ENCODE peak calls at places on chromosomes 4 and X, in seven cellular contexts. B, N, Q, F, S, K and X are unnamed samples.

GRCh38 chr4:30716158-30716557 is 4.0 kb upstream of the PCDH7 start:
- DNase-seq in N (peak), Q (no peak), S (peak), B (no peak), F (no peak), K (no peak), X (no peak)

GRCh38 chrX:1407035-1407434 is 15.1 kb upstream of the SLC25A6 start:
- DNase-seq in B (no peak), Q (no peak), F (no peak), K (no peak), N (no peak), S (no peak), X (no peak)

GRCh38 chr4:14856927-14857220 is 145.4 kb upstream of the CPEB2 start:
- DNase-seq in B (no peak), Q (no peak), S (no peak), N (no peak), K (no peak), F (no peak), X (no peak)

GRCh38 chr4:24164054-24164453 is 274.2 kb upstream of the PPARGC1A start:
- DNase-seq in K (no peak), S (no peak), B (no peak), Q (no peak), F (no peak), N (no peak), X (no peak)

GRCh38 chrX:34917146-34917545 is 25.4 kb upstream of the FAM47B start:
- DNase-seq in Q (no peak), N (no peak), B (no peak), F (no peak), S (no peak), K (no peak), X (no peak)

GRCh38 chr4:158255727-158256324 is 45.5 kb downstream of the TMEM144 start:
- DNase-seq in B (no peak), N (peak), Q (no peak), F (no peak), S (peak), K (no peak), X (no peak)

GRCh38 chrX:55135171-55135570 is 46.4 kb downstream of the PAGE2 start:
- DNase-seq in S (peak), K (peak), N (peak), B (no peak), F (peak), Q (peak), X (peak)

GRCh38 chr4:168362025-168362401 is 43.5 kb upstream of the DDX60 start:
- DNase-seq in F (no peak), K (no peak), Q (no peak), B (peak), N (no peak), S (no peak), X (no peak)

GRCh38 chrX:132615396-132616131 is 126.7 kb upstream of the MBNL3 start:
- DNase-seq in B (no peak), S (peak), F (peak), Q (no peak), N (peak), K (peak), X (no peak)

GRCh38 chrX:123083924-123084323 is 100.2 kb upstream of the GRIA3 start:
- DNase-seq in N (no peak), Q (no peak), F (no peak), B (no peak), S (no peak), K (no peak), X (no peak)

GRCh38 chr4:137359691-137360315 is 172.5 kb downstream of the PCDH18 start:
- DNase-seq in N (no peak), F (no peak), S (no peak), K (no peak), Q (no peak), B (no peak), X (no peak)

GRCh38 chrX:10189317-10190268 is 32.8 kb downstream of the CLCN4 start:
- DNase-seq in B (no peak), F (peak), N (peak), K (peak), Q (peak), S (peak), X (peak)

GRCh38 chr4:48698029-48698901 is 81.8 kb downstream of the FRYL start:
- DNase-seq in S (peak), B (no peak), Q (no peak), F (no peak), K (no peak), N (peak), X (peak)

GRCh38 chrX:48958635-48959094 is 1.3 kb upstream of the OTUD5 start:
- DNase-seq in N (peak), Q (peak), B (no peak), F (no peak), S (peak), K (peak), X (peak)

GRCh38 chr4:6263541-6264540 is 5.8 kb upstream of the WFS1 start:
- DNase-seq in B (peak), S (peak), K (peak), Q (peak), N (peak), F (peak), X (no peak)

GRCh38 chr4:53551963-53552362 is 39.3 kb downstream of the LNX1 start:
- DNase-seq in S (no peak), K (no peak), N (no peak), Q (no peak), F (no peak), B (no peak), X (no peak)

GRCh38 chrX:20116087-20116574 is 576 bp downstream of the MAP7D2 start:
- DNase-seq in F (no peak), Q (no peak), K (peak), N (no peak), B (peak), S (peak), X (no peak)

GRCh38 chr4:3684546-3684945 is 81.6 kb upstream of the ADRA2C start:
- DNase-seq in Q (no peak), S (no peak), F (no peak), N (no peak), K (peak), B (peak), X (no peak)

GRCh38 chr4:129043523-129043922 is 49.8 kb downstream of the SCLT1 start:
- DNase-seq in S (no peak), N (no peak), F (no peak), B (no peak), K (no peak), Q (no peak), X (no peak)

GRCh38 chr4:62119195-62119594 is 919.1 kb downstream of the ADGRL3 start:
- DNase-seq in S (no peak), Q (no peak), B (no peak), N (no peak), K (no peak), F (no peak), X (no peak)

GRCh38 chr4:78710536-78710935 is 65.6 kb upstream of the BMP2K start:
- DNase-seq in K (no peak), F (no peak), B (no peak), Q (no peak), S (no peak), N (no peak), X (no peak)

GRCh38 chrX:71128915-71129765 is 10.7 kb downstream of the MED12 start:
- DNase-seq in F (peak), S (peak), B (peak), Q (peak), K (peak), N (peak), X (peak)

GRCh38 chr4:107037188-107037587 is 1.1 kb upstream of the DKK2 start:
- DNase-seq in N (peak), Q (peak), K (peak), F (no peak), B (peak), S (peak), X (peak)

GRCh38 chr4:52051615-52052474 is 741 bp downstream of the SPATA18 start:
- DNase-seq in B (peak), N (peak), K (peak), S (peak), Q (peak), F (no peak), X (peak)

GRCh38 chrX:20372533-20372932 is 105.8 kb upstream of the RPS6KA3 start:
- DNase-seq in B (no peak), Q (no peak), N (no peak), F (no peak), K (no peak), S (no peak), X (no peak)

GRCh38 chr4:14877246-14878220 is 124.7 kb upstream of the CPEB2 start:
- DNase-seq in S (no peak), B (no peak), F (no peak), Q (no peak), N (no peak), K (no peak), X (no peak)

GRCh38 chr4:44194365-44194764 is 254.2 kb downstream of the KCTD8 start:
- DNase-seq in B (no peak), K (no peak), N (no peak), S (no peak), F (no peak), Q (no peak), X (no peak)
- H3K4me3 ChIP-seq in B (no peak), K (no peak), N (no peak), S (no peak), F (no peak), Q (no peak), X (no peak)

GRCh38 chrX:96683997-96684338 is 674 bp upstream of the DIAPH2 start:
- DNase-seq in N (no peak), F (no peak), S (peak), B (no peak), Q (no peak), K (no peak), X (no peak)

GRCh38 chrX:96682516-96682915 is 2.1 kb upstream of the DIAPH2 start:
- DNase-seq in B (no peak), F (peak), S (no peak), K (no peak), N (no peak), Q (no peak), X (no peak)

GRCh38 chrX:96688789-96689188 is 4.1 kb downstream of the DIAPH2 start:
- DNase-seq in F (no peak), Q (no peak), N (no peak), S (peak), K (no peak), B (no peak), X (no peak)

GRCh38 chrX:96685205-96686099 is 810 bp downstream of the DIAPH2 start:
- DNase-seq in F (peak), B (no peak), K (peak), Q (peak), S (peak), N (peak), X (peak)

DNA sequence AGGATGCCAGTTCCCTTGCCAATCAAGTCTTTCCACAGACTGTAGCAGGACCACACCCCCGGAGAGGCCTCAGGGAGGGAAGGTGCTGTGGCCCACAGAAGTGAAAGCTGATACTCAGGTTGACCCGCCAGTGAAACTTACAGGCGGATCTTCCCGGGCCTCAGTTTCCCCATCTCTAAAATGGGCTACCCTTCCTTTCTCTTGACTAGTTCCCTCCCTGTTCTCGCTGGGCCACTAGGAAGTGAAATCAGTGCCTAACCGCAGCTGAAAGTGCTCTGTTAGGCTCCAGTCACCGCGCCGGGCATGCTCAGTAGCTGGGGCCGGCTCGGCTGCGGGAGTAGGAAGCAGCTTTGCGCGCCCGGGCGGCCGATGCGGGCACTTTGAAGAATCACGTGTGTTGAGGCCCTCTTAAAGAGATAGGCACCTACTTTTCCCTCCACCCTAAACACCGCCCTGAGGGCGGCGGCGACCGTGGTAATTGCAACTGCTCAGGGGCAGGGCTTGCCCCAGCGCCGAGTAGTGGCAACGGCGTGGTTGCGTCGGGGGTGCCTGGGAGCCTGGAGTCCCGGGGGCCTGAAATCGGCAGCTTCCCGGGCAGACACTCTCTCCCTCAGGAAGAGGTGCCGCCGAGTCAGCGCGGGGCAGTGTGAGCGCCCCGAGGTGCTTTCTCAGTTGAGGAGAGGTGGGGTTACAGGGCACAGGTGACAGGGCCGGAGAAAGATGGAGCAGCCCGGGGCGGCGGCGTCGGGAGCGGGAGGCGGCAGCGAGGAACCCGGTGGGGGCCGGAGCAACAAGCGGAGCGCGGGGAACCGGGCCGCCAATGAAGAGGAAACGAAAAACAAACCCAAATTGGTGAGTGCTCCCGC is at the start of gene DIAPH2:
- DNase-seq in Q (peak), F (peak), S (peak), K (peak), N (peak), B (peak), X (peak)
- H3K27ac ChIP-seq in Q (peak), F (peak), S (no peak), K (peak), N (no peak), B (peak), X (peak)

GRCh38 chrX:16885628-16886027 is 15.5 kb upstream of the RBBP7 start:
- DNase-seq in Q (no peak), S (no peak), F (no peak), K (no peak), B (no peak), N (no peak), X (no peak)

GRCh38 chrX:16882702-16883486 is 12.7 kb upstream of the RBBP7 start:
- DNase-seq in Q (peak), F (peak), B (peak), K (peak), N (peak), S (peak), X (peak)

GRCh38 chrX:16883487-16883804 is 13.3 kb upstream of the RBBP7 start:
- DNase-seq in N (no peak), B (no peak), Q (no peak), S (no peak), K (no peak), F (no peak), X (no peak)

GRCh38 chrX:16876696-16877095 is 6.5 kb upstream of the RBBP7 start:
- DNase-seq in S (no peak), K (no peak), F (no peak), Q (no peak), N (no peak), B (no peak), X (no peak)

DNA sequence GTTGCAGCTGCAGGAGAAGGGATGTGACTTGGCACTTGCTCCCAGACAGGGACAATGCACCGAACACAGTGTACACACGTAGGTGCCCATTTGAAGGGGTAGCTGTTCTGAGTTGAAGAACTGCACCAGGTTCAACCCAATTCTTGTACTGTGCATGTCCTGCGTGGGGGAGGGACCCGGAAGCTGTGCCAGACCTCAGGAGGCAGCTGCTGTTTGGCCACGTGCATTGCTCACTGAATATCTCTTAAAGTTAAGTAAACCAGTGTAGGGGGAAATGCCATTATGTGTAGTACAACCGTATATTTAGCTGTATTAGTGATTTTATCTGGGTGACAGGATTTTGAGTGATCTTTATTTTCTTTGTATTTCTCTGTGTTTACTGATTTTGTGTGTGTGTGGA is 12.0 kb upstream of the RBBP7 start:
- DNase-seq in F (no peak), S (peak), B (no peak), Q (peak), N (no peak), K (no peak), X (peak)
- H3K4me3 ChIP-seq in F (no peak), S (peak), B (peak), Q (peak), N (no peak), K (peak), X (peak)

GRCh38 chr4:83625807-83626206 is 89.9 kb downstream of the GPAT3 start:
- DNase-seq in F (no peak), N (no peak), B (no peak), S (no peak), Q (no peak), K (no peak), X (no peak)
- H3K27ac ChIP-seq in F (no peak), N (peak), B (no peak), S (no peak), Q (peak), K (peak), X (peak)

GRCh38 chrX:42246814-42247213 is 323.5 kb upstream of the CASK start:
- DNase-seq in Q (no peak), F (no peak), K (no peak), B (no peak), N (no peak), S (peak), X (no peak)
- H3K4me3 ChIP-seq in Q (peak), F (no peak), K (peak), B (peak), N (no peak), S (no peak), X (peak)

GRCh38 chr4:7382634-7383014 is 52.1 kb downstream of the PSAPL1 start:
- DNase-seq in S (no peak), B (no peak), N (no peak), K (peak), F (no peak), Q (no peak), X (no peak)
- H3K27ac ChIP-seq in S (no peak), B (no peak), N (no peak), K (no peak), F (no peak), Q (no peak), X (no peak)

DNA sequence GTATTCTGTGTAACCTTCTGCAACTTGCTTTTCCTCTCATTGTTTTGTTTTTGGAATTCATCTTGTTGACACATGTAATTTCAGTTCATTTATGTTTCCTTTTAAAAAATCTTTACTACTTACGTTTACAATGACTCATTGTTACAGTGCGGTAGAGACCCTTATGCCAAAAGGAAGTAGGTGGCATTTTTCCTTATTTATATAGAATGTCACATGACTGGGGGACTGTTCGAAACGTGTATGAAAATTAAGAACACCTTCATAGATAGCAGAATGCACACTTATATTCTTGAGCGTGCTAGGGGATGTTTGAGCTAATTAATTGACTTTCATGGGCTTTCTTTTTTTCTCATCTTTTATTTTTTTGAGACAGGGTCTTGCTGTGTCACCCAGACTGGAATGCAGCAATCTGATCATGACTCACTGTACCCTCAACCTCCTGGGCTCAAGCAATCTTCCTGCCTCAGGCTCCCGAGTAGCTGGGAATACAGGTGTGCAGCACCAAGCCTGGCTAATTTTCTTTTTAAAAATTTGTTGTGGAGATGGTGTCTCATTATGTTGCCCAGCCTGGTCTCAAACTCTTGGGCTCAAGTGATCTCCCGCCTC is 7.3 kb downstream of the REPS2 start:
- DNase-seq in Q (no peak), K (no peak), B (no peak), S (no peak), F (no peak), N (no peak), X (no peak)
- H3K4me3 ChIP-seq in Q (no peak), K (no peak), B (no peak), S (no peak), F (no peak), N (no peak), X (no peak)